ENCODE peak calls at places on chromosomes 16 and 17, in four cellular contexts. One of them, this sample, is unnamed.

GRCh38 chr17:31499771-31500554 is 108.5 kb downstream of the RAB11FIP4 start:
- DNase-seq in body of pancreas: peak
- DNase-seq in ovary: peak
- DNase-seq in heart left ventricle: peak
- DNase-seq in this sample: peak

GRCh38 chr17:48961516-48962233 is 6.7 kb downstream of the GIP start:
- DNase-seq in heart left ventricle: peak
- DNase-seq in body of pancreas: no peak
- DNase-seq in ovary: no peak
- DNase-seq in this sample: no peak

GRCh38 chr17:64423881-64424280 is 25.0 kb upstream of the MILR1 start:
- DNase-seq in body of pancreas: no peak
- DNase-seq in ovary: no peak
- DNase-seq in heart left ventricle: no peak
- DNase-seq in this sample: no peak

GRCh38 chr17:46890638-46891037 is 32.3 kb upstream of the GOSR2 start:
- DNase-seq in body of pancreas: no peak
- DNase-seq in heart left ventricle: no peak
- DNase-seq in ovary: no peak
- DNase-seq in this sample: no peak

GRCh38 chr17:6420173-6420641 is 14.7 kb downstream of the AIPL1 start:
- DNase-seq in body of pancreas: peak
- DNase-seq in heart left ventricle: no peak
- DNase-seq in ovary: no peak
- DNase-seq in this sample: peak

GRCh38 chr16:2979669-2980226 is 498 bp downstream of the PKMYT1 start:
- DNase-seq in body of pancreas: no peak
- DNase-seq in heart left ventricle: no peak
- DNase-seq in ovary: peak
- DNase-seq in this sample: no peak

GRCh38 chr17:51585514-51586104 is 325.3 kb downstream of the UTP18 start:
- DNase-seq in heart left ventricle: no peak
- DNase-seq in body of pancreas: peak
- DNase-seq in ovary: no peak
- DNase-seq in this sample: peak

GRCh38 chr17:5785343-5785742 is 201.0 kb upstream of the NLRP1 start:
- DNase-seq in heart left ventricle: no peak
- DNase-seq in ovary: no peak
- DNase-seq in body of pancreas: no peak
- DNase-seq in this sample: no peak

GRCh38 chr17:3920940-3921852 is 4.9 kb upstream of the P2RX1 start:
- DNase-seq in heart left ventricle: no peak
- DNase-seq in body of pancreas: peak
- DNase-seq in ovary: no peak
- DNase-seq in this sample: no peak

GRCh38 chr16:87017388-87018012 is 299.7 kb downstream of the C16orf95 start:
- DNase-seq in ovary: no peak
- DNase-seq in body of pancreas: no peak
- DNase-seq in heart left ventricle: no peak
- DNase-seq in this sample: no peak

GRCh38 chr17:45320931-45321461 is 4.2 kb upstream of the MAP3K14 start:
- DNase-seq in heart left ventricle: no peak
- DNase-seq in body of pancreas: no peak
- DNase-seq in ovary: no peak
- DNase-seq in this sample: no peak

GRCh38 chr17:50144845-50145531 is 5.5 kb downstream of the PPP1R9B start:
- DNase-seq in ovary: no peak
- DNase-seq in heart left ventricle: no peak
- DNase-seq in body of pancreas: no peak
- DNase-seq in this sample: no peak

GRCh38 chr17:28344435-28344901 is 8.9 kb downstream of the TNFAIP1 start:
- DNase-seq in ovary: no peak
- DNase-seq in heart left ventricle: no peak
- DNase-seq in body of pancreas: no peak
- DNase-seq in this sample: no peak

GRCh38 chr16:85718682-85719081 is 29.9 kb upstream of the GINS2 start:
- DNase-seq in ovary: no peak
- DNase-seq in heart left ventricle: no peak
- DNase-seq in body of pancreas: peak
- DNase-seq in this sample: no peak

GRCh38 chr17:12756786-12757185 is 32.5 kb upstream of the ARHGAP44 start:
- DNase-seq in heart left ventricle: no peak
- DNase-seq in ovary: no peak
- DNase-seq in body of pancreas: no peak
- DNase-seq in this sample: no peak

GRCh38 chr17:51640108-51640622 is 379.8 kb downstream of the UTP18 start:
- DNase-seq in heart left ventricle: no peak
- DNase-seq in ovary: no peak
- DNase-seq in body of pancreas: no peak
- DNase-seq in this sample: peak

GRCh38 chr17:51166987-51167931 is 1.0 kb downstream of the NME2 start:
- DNase-seq in ovary: peak
- DNase-seq in heart left ventricle: peak
- DNase-seq in body of pancreas: peak
- DNase-seq in this sample: peak

GRCh38 chr16:2115591-2115973 is 20.1 kb downstream of the PKD1 start:
- DNase-seq in heart left ventricle: peak
- DNase-seq in body of pancreas: no peak
- DNase-seq in ovary: no peak
- DNase-seq in this sample: no peak

GRCh38 chr17:56009795-56010715 is 143.2 kb upstream of the ANKFN1 start:
- DNase-seq in body of pancreas: no peak
- DNase-seq in ovary: no peak
- DNase-seq in heart left ventricle: no peak
- DNase-seq in this sample: no peak

GRCh38 chr16:81693047-81693446 is 86.0 kb upstream of the PLCG2 start:
- DNase-seq in body of pancreas: no peak
- DNase-seq in ovary: no peak
- DNase-seq in heart left ventricle: no peak
- DNase-seq in this sample: peak

GRCh38 chr16:79067600-79067999 is 532.9 kb downstream of the MAF start:
- DNase-seq in heart left ventricle: no peak
- DNase-seq in body of pancreas: no peak
- DNase-seq in ovary: no peak
- DNase-seq in this sample: no peak

GRCh38 chr17:17804007-17804406 is 32.8 kb downstream of the SREBF1 start:
- DNase-seq in heart left ventricle: no peak
- DNase-seq in body of pancreas: no peak
- DNase-seq in ovary: no peak
- DNase-seq in this sample: no peak

GRCh38 chr16:48366165-48367093 is 18.8 kb downstream of the SIAH1 start:
- DNase-seq in ovary: no peak
- DNase-seq in heart left ventricle: no peak
- DNase-seq in body of pancreas: peak
- DNase-seq in this sample: no peak

GRCh38 chr16:15482068-15482747 is 47.8 kb downstream of the BMERB1 start:
- DNase-seq in body of pancreas: peak
- DNase-seq in heart left ventricle: no peak
- DNase-seq in ovary: peak
- DNase-seq in this sample: no peak

GRCh38 chr17:41338961-41339485 is 11.6 kb downstream of the KRT33A start:
- DNase-seq in ovary: no peak
- DNase-seq in body of pancreas: no peak
- DNase-seq in heart left ventricle: no peak
- DNase-seq in this sample: no peak

GRCh38 chr17:41343031-41343430 is 7.6 kb downstream of the KRT33A start:
- DNase-seq in heart left ventricle: no peak
- DNase-seq in body of pancreas: no peak
- DNase-seq in ovary: no peak
- DNase-seq in this sample: no peak

GRCh38 chr17:41340496-41340895 is 10.1 kb downstream of the KRT33A start:
- DNase-seq in ovary: no peak
- DNase-seq in heart left ventricle: no peak
- DNase-seq in body of pancreas: no peak
- DNase-seq in this sample: no peak

GRCh38 chr17:41340934-41341861 is 9.4 kb downstream of the KRT33A start:
- DNase-seq in body of pancreas: no peak
- DNase-seq in ovary: no peak
- DNase-seq in heart left ventricle: no peak
- DNase-seq in this sample: no peak

DNA sequence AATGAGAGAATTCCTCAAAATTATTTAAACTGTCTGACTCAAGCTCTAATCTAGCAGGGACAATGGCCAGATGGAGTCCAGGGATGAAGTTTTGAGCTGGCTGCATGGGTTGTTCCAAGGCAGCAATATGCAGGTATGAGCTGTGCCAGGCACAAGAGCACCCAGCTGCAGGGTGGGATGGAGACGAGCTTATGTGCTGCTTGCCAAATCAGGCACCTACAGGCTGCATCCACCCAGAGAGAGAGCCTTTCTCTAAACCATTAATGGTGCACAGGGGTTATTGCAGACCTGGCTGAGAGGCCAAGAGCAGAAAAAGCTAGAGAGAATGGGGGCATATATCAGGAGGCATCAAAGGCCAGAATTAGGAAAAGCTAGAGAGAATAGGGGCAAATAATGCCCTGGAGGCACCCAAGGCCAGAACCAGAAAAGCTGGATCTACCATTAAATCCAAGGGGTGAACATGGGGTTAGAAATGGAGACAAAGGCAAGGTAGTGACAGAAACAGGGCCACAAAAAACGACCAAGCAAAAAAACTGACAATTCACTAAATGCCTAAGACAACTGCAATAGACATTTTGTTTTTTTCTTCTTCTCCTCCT is 11.0 kb downstream of the KRT33A start:
- DNase-seq in ovary: no peak
- DNase-seq in body of pancreas: no peak
- DNase-seq in heart left ventricle: no peak
- DNase-seq in this sample: no peak
- H3K4me3 ChIP-seq in ovary: no peak
- H3K4me3 ChIP-seq in body of pancreas: no peak
- H3K4me3 ChIP-seq in heart left ventricle: no peak
- H3K4me3 ChIP-seq in this sample: no peak

GRCh38 chr16:88548131-88548874 is 21.9 kb upstream of the ZC3H18 start:
- DNase-seq in heart left ventricle: no peak
- DNase-seq in body of pancreas: no peak
- DNase-seq in ovary: no peak
- DNase-seq in this sample: no peak
- H3K27ac ChIP-seq in heart left ventricle: no peak
- H3K27ac ChIP-seq in body of pancreas: no peak
- H3K27ac ChIP-seq in ovary: no peak
- H3K27ac ChIP-seq in this sample: no peak

DNA sequence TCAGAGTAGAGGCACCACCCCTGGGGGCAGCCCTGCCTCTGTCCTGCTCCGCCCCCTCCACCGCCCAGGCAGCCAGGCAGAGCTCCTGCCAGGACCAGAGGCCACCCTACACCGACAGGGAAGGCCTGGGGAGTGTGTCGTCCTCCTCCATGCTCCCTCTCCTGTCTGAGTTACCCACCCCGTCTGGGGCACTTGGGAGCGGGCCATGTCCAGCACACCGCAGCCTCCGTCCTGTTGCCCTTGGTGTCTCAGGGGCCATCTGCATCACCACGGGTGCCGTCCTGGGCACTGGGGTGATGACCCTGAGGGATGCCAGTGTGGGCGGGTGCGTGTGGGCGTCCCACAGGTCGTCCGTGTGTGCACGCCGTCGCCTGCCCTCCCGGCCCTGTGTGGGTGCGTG is 65.3 kb upstream of the ZNF750 start:
- DNase-seq in heart left ventricle: no peak
- DNase-seq in ovary: no peak
- DNase-seq in body of pancreas: no peak
- DNase-seq in this sample: no peak
- TF ChIP-seq POLR2A in heart left ventricle: no peak
- TF ChIP-seq POLR2A in ovary: no peak
- TF ChIP-seq POLR2A in body of pancreas: no peak
- TF ChIP-seq POLR2A in this sample: no peak

GRCh38 chr16:67841816-67842508 is at the start of gene THAP11:
- DNase-seq in body of pancreas: peak
- DNase-seq in heart left ventricle: peak
- DNase-seq in ovary: peak
- DNase-seq in this sample: peak

GRCh38 chr16:67844441-67844840 is 2.3 kb upstream of the NUTF2 start:
- DNase-seq in body of pancreas: no peak
- DNase-seq in heart left ventricle: no peak
- DNase-seq in ovary: no peak
- DNase-seq in this sample: no peak

GRCh38 chr16:67843343-67843765 is 1.2 kb downstream of the THAP11 start:
- DNase-seq in heart left ventricle: no peak
- DNase-seq in body of pancreas: no peak
- DNase-seq in ovary: peak
- DNase-seq in this sample: no peak

GRCh38 chr16:67842509-67843342 is 606 bp downstream of the THAP11 start:
- DNase-seq in body of pancreas: peak
- DNase-seq in ovary: peak
- DNase-seq in heart left ventricle: peak
- DNase-seq in this sample: peak

DNA sequence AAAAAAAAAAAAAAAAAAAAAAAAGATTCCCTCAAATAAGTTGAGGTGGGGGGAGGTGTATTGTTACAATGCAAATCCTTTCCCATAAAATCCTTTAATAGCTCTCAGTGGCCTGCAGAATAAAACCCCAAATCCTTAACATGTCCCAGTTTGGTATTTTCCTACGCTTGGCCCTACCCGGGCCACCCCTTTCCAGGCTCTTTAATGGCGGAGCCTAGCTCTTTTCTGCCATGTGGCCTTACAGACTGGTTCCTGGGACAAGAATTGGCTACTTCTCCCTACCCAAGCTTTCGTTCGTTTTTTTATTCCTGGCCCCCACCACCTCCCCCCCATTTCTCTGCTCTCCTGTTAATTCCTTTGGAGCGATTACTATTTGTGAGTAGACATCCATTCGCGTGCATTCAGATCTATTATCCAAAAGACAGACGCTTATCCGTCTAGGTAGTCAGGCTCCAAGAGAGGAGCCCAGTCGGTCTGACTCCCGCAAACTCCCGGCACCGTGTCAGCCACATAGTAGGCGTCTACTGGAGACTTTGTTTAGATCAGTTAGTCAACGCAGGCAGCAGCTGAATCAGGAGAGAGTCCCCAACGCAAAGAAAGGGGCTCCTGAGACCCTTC is 813 bp upstream of the THAP11 start:
- DNase-seq in ovary: no peak
- DNase-seq in body of pancreas: no peak
- DNase-seq in heart left ventricle: no peak
- DNase-seq in this sample: no peak
- H3K4me3 ChIP-seq in ovary: peak
- H3K4me3 ChIP-seq in body of pancreas: no peak
- H3K4me3 ChIP-seq in heart left ventricle: peak
- H3K4me3 ChIP-seq in this sample: peak

GRCh38 chr17:82266142-82266541 is 7.4 kb downstream of the CSNK1D start:
- DNase-seq in heart left ventricle: no peak
- DNase-seq in body of pancreas: no peak
- DNase-seq in ovary: no peak
- DNase-seq in this sample: no peak
- H3K27ac ChIP-seq in heart left ventricle: no peak
- H3K27ac ChIP-seq in body of pancreas: no peak
- H3K27ac ChIP-seq in ovary: no peak
- H3K27ac ChIP-seq in this sample: no peak

This sample was measured in testis.